ENCODE peak calls at places on chromosomes 12 and 14, in nine cellular contexts. Q is endothelial cell of umbilical vein, I is lower lobe of right lung, B is WTC11, S is activated gamma-delta T cell treated with Interleukin-2 at 50 U/mL for 16 hours, G is NCI-H345, A is B cell, N is GM10248, H is skeletal muscle cell. P is an unnamed sample.

GRCh38 chr12:6949063-6949594 is 2.0 kb upstream of the PTPN6 start:
- DNase-seq in Q (no peak), I (peak), B (no peak), S (no peak), G (no peak), A (peak), N (no peak), H (no peak), P (no peak)

GRCh38 chr12:121203482-121203881 is 6.4 kb upstream of the P2RX4 start:
- DNase-seq in Q (no peak), I (no peak), B (no peak), S (no peak), G (no peak), A (no peak), N (no peak), H (no peak), P (no peak)

GRCh38 chr12:130126023-130126432 is 36.2 kb upstream of the FZD10 start:
- DNase-seq in Q (no peak), I (no peak), B (no peak), S (no peak), G (no peak), A (no peak), N (no peak), H (no peak), P (no peak)

GRCh38 chr12:1527789-1528188 is 66.6 kb downstream of the FBXL14 start:
- DNase-seq in Q (no peak), I (no peak), B (no peak), S (no peak), G (no peak), A (no peak), N (no peak), H (peak), P (no peak)

GRCh38 chr14:105067140-105067968 is 2.1 kb upstream of the GPR132 start:
- DNase-seq in Q (no peak), I (no peak), B (no peak), S (peak), G (no peak), A (peak), N (no peak), H (no peak), P (no peak)

GRCh38 chr14:90381011-90381790 is 15.6 kb upstream of the CALM1 start:
- DNase-seq in Q (no peak), I (no peak), B (no peak), S (no peak), G (peak), A (no peak), N (no peak), H (peak), P (no peak)

GRCh38 chr12:53495903-53496751 is 3.1 kb downstream of the MAP3K12 start:
- DNase-seq in Q (no peak), I (no peak), B (peak), S (no peak), G (no peak), A (no peak), N (no peak), H (peak), P (peak)

GRCh38 chr14:89365071-89365801 is 51.8 kb downstream of the FOXN3 start:
- DNase-seq in Q (no peak), I (no peak), B (no peak), S (peak), G (no peak), A (peak), N (peak), H (no peak), P (no peak)

GRCh38 chr14:96929969-96930368 is 132.8 kb downstream of the VRK1 start:
- DNase-seq in Q (no peak), I (no peak), B (no peak), S (no peak), G (no peak), A (no peak), N (no peak), H (no peak), P (no peak)

GRCh38 chr12:45327823-45328383 is 112.0 kb downstream of the ANO6 start:
- DNase-seq in Q (no peak), I (no peak), B (no peak), S (no peak), G (no peak), A (no peak), N (no peak), H (no peak), P (no peak)

GRCh38 chr14:32469388-32470160 is 140.5 kb downstream of the AKAP6 start:
- DNase-seq in Q (peak), I (no peak), B (no peak), S (no peak), G (peak), A (peak), N (peak), H (no peak), P (peak)

GRCh38 chr12:107091989-107092641 is 1.2 kb downstream of the CRY1 start:
- DNase-seq in Q (peak), I (no peak), B (no peak), S (peak), G (peak), A (peak), N (peak), H (peak), P (peak)

GRCh38 chr14:64217747-64218146 is 76.4 kb downstream of the ESR2 start:
- DNase-seq in Q (no peak), I (no peak), B (no peak), S (no peak), G (no peak), A (no peak), N (no peak), H (no peak), P (no peak)

GRCh38 chr14:90388982-90389381 is 7.8 kb upstream of the CALM1 start:
- DNase-seq in Q (no peak), I (no peak), B (no peak), S (no peak), G (no peak), A (no peak), N (no peak), H (no peak), P (no peak)

GRCh38 chr14:81209187-81209836 is 11.4 kb downstream of the GTF2A1 start:
- DNase-seq in Q (no peak), I (no peak), B (no peak), S (no peak), G (no peak), A (peak), N (no peak), H (no peak), P (no peak)

GRCh38 chr12:119176267-119177055 is 2.3 kb upstream of the HSPB8 start:
- DNase-seq in Q (peak), I (peak), B (peak), S (no peak), G (peak), A (no peak), N (no peak), H (peak), P (peak)

GRCh38 chr12:30694971-30695326 is 720 bp downstream of the IPO8 start:
- DNase-seq in Q (peak), I (peak), B (peak), S (no peak), G (peak), A (no peak), N (peak), H (no peak), P (peak)

GRCh38 chr12:65524666-65525065 is 246.2 kb downstream of the MSRB3 start:
- DNase-seq in Q (peak), I (no peak), B (no peak), S (no peak), G (no peak), A (no peak), N (no peak), H (no peak), P (no peak)

GRCh38 chr14:71365305-71365865 is 458.1 kb downstream of the PCNX1 start:
- DNase-seq in Q (no peak), I (no peak), B (no peak), S (no peak), G (no peak), A (no peak), N (no peak), H (no peak), P (no peak)

GRCh38 chr14:100692256-100692655 is 34.4 kb upstream of the DLK1 start:
- DNase-seq in Q (no peak), I (no peak), B (no peak), S (no peak), G (no peak), A (no peak), N (no peak), H (no peak), P (no peak)

GRCh38 chr12:32419520-32419960 is 20.2 kb downstream of the FGD4 start:
- DNase-seq in Q (no peak), I (peak), B (no peak), S (no peak), G (no peak), A (no peak), N (no peak), H (peak), P (no peak)

GRCh38 chr12:89384050-89384749 is 31.9 kb upstream of the DUSP6 start:
- DNase-seq in Q (peak), I (peak), B (peak), S (no peak), G (peak), A (no peak), N (no peak), H (peak), P (no peak)

GRCh38 chr12:120267736-120268135 is 2.2 kb upstream of the PXN start:
- DNase-seq in Q (peak), I (no peak), B (no peak), S (no peak), G (no peak), A (no peak), N (no peak), H (no peak), P (no peak)

GRCh38 chr14:21287166-21287565 is 7.3 kb downstream of the RPGRIP1 start:
- DNase-seq in Q (no peak), I (no peak), B (no peak), S (no peak), G (no peak), A (no peak), N (no peak), H (no peak), P (no peak)

GRCh38 chr12:122004633-122005071 is 17.0 kb upstream of the BCL7A start:
- DNase-seq in Q (no peak), I (peak), B (no peak), S (no peak), G (no peak), A (no peak), N (no peak), H (no peak), P (no peak)

GRCh38 chr12:132608231-132609171 is 1.9 kb downstream of the LRCOL1 start:
- DNase-seq in Q (no peak), I (no peak), B (no peak), S (no peak), G (no peak), A (no peak), N (no peak), H (no peak), P (no peak)

GRCh38 chr12:5030066-5030465 is 13.6 kb upstream of the KCNA5 start:
- DNase-seq in Q (no peak), I (no peak), B (no peak), S (no peak), G (no peak), A (no peak), N (no peak), H (no peak), P (no peak)

GRCh38 chr12:115383668-115384067 is 699.7 kb upstream of the TBX3 start:
- DNase-seq in Q (no peak), I (no peak), B (no peak), S (no peak), G (no peak), A (no peak), N (no peak), H (peak), P (no peak)

GRCh38 chr12:99253068-99253467 is 394.5 kb upstream of the GARIN6 start:
- DNase-seq in Q (no peak), I (no peak), B (no peak), S (no peak), G (no peak), A (no peak), N (no peak), H (no peak), P (no peak)

GRCh38 chr14:103872492-103873113 is 25.2 kb upstream of the PPP1R13B start:
- DNase-seq in Q (no peak), I (no peak), B (peak), S (no peak), G (no peak), A (peak), N (peak), H (no peak), P (no peak)

GRCh38 chr12:107377596-107378385 is 284.4 kb upstream of the CRY1 start:
- DNase-seq in Q (no peak), I (no peak), B (no peak), S (no peak), G (no peak), A (no peak), N (no peak), H (no peak), P (no peak)

GRCh38 chr12:109393437-109394345 is 46.0 kb downstream of the MYO1H start:
- DNase-seq in Q (peak), I (no peak), B (peak), S (peak), G (peak), A (peak), N (peak), H (peak), P (no peak)

GRCh38 chr14:105333613-105334364 is 19.2 kb downstream of the PACS2 start:
- DNase-seq in Q (no peak), I (peak), B (no peak), S (no peak), G (peak), A (no peak), N (no peak), H (no peak), P (no peak)

GRCh38 chr12:23898121-23898520 is 51.3 kb downstream of the SOX5 start:
- DNase-seq in Q (no peak), I (no peak), B (no peak), S (no peak), G (no peak), A (no peak), N (no peak), H (no peak), P (peak)

GRCh38 chr14:76776306-76777251 is 15.3 kb downstream of the VASH1 start:
- DNase-seq in Q (no peak), I (no peak), B (no peak), S (no peak), G (peak), A (no peak), N (no peak), H (no peak), P (no peak)

GRCh38 chr14:31194661-31195060 is 12.9 kb downstream of the HECTD1 start:
- DNase-seq in Q (no peak), I (no peak), B (no peak), S (no peak), G (no peak), A (no peak), N (no peak), H (no peak), P (no peak)

P was measured in retinal pigment epithelial cell.